ENCODE peak calls at places on chromosomes 5 and 9, in four cellular contexts. Z is stimulated activated CD4-positive, alpha-beta T cell treated with anti-CD3 and anti-CD28 coated beads, Interleukin-2, amount 100 ng/mL, for 48 hours; S is activated CD4-positive, alpha-beta T cell treated with anti-CD3 and anti-CD28 coated beads, Interleukin-2, amount 10 ng/mL, durations not matched to agents 7 days and 5 days; C is NCI-H345. X is an unnamed sample.

GRCh38 chr5:150043657-150044333 is 42.6 kb downstream of the CSF1R start:
- DNase-seq in Z (no peak), C (no peak), S (no peak), X (no peak)

GRCh38 chr9:69696802-69697201 is 24.6 kb upstream of the APBA1 start:
- DNase-seq in S (no peak), C (no peak), Z (no peak), X (no peak)

GRCh38 chr5:91464886-91465646 is 81.9 kb upstream of the ARRDC3 start:
- DNase-seq in S (no peak), Z (no peak), C (no peak), X (no peak)

GRCh38 chr9:120542701-120543490 is 37.1 kb downstream of the CDK5RAP2 start:
- DNase-seq in S (no peak), C (no peak), Z (no peak), X (no peak)

GRCh38 chr5:143355710-143356109 is 47.8 kb downstream of the NR3C1 start:
- DNase-seq in S (peak), C (peak), Z (peak), X (no peak)

GRCh38 chr5:96577909-96578308 is 84.3 kb upstream of the CAST start:
- DNase-seq in C (no peak), Z (no peak), S (no peak), X (no peak)

GRCh38 chr5:112276996-112277395 is 142.1 kb downstream of the EPB41L4A start:
- DNase-seq in Z (no peak), C (peak), S (no peak), X (no peak)

GRCh38 chr5:148902478-148902877 is 76.1 kb downstream of the ADRB2 start:
- DNase-seq in Z (no peak), S (no peak), C (no peak), X (no peak)

GRCh38 chr9:134710271-134710540 is 68.6 kb downstream of the COL5A1 start:
- DNase-seq in S (no peak), Z (no peak), C (no peak), X (no peak)

GRCh38 chr9:109771084-109771483 is 8.9 kb upstream of the PALM2AKAP2 start:
- DNase-seq in Z (no peak), C (no peak), S (no peak), X (no peak)

GRCh38 chr5:165139730-165140129 is 1634.3 kb downstream of the MAT2B start:
- DNase-seq in Z (no peak), S (no peak), C (no peak), X (no peak)

GRCh38 chr5:88679638-88680037 is 203.3 kb downstream of the MEF2C start:
- DNase-seq in Z (no peak), C (no peak), S (no peak), X (no peak)

GRCh38 chr5:10059611-10060379 is 189.9 kb downstream of the ATPSCKMT start:
- DNase-seq in C (no peak), Z (no peak), S (no peak), X (no peak)

GRCh38 chr9:96486351-96487029 is 36.5 kb downstream of the HABP4 start:
- DNase-seq in C (no peak), Z (no peak), S (no peak), X (no peak)

GRCh38 chr9:114538241-114538640 is 33.0 kb upstream of the WHRN start:
- DNase-seq in Z (no peak), C (no peak), S (peak), X (peak)

GRCh38 chr5:77486344-77486962 is 5.7 kb downstream of the WDR41 start:
- DNase-seq in C (no peak), S (no peak), Z (no peak), X (no peak)

GRCh38 chr5:170149206-170149515 is 43.5 kb downstream of the FOXI1 start:
- DNase-seq in C (no peak), Z (no peak), S (no peak), X (no peak)

GRCh38 chr5:165076686-165077085 is 1571.3 kb downstream of the MAT2B start:
- DNase-seq in Z (no peak), S (no peak), C (no peak), X (no peak)

GRCh38 chr5:178229861-178230260 is 2.7 kb downstream of the PHYKPL start:
- DNase-seq in Z (no peak), S (no peak), C (no peak), X (no peak)

GRCh38 chr9:20621553-20622329 is 558 bp downstream of the MLLT3 start:
- DNase-seq in C (peak), Z (peak), S (peak), X (peak)

GRCh38 chr9:126696764-126697145 is 83.0 kb downstream of the LMX1B start:
- DNase-seq in Z (no peak), S (no peak), C (no peak), X (no peak)

GRCh38 chr9:130282000-130282700 is 16.6 kb downstream of the HMCN2 start:
- DNase-seq in Z (no peak), C (peak), S (no peak), X (no peak)

X was measured in activated B cell treated with CpG ODN at 0.5 μM for 24 hours.